ENCODE peak calls at places on chromosome 20, in four cellular contexts. One of them, this sample, is unnamed.

GRCh38 chr20:53503517-53503919 is 90.1 kb downstream of the ZNF217 start:
- DNase-seq in ovary: no peak
- DNase-seq in K562: no peak
- DNase-seq in astrocyte of the spinal cord: no peak
- DNase-seq in this sample: no peak

GRCh38 chr20:53399592-53400335 is 193.9 kb downstream of the ZNF217 start:
- DNase-seq in ovary: no peak
- DNase-seq in K562: no peak
- DNase-seq in astrocyte of the spinal cord: no peak
- DNase-seq in this sample: no peak

GRCh38 chr20:41453006-41453950 is 86.7 kb upstream of the EMILIN3 start:
- DNase-seq in ovary: no peak
- DNase-seq in K562: no peak
- DNase-seq in astrocyte of the spinal cord: no peak
- DNase-seq in this sample: no peak

GRCh38 chr20:40689100-40689942 is at the start of gene MAFB:
- DNase-seq in ovary: peak; percentile 93
- DNase-seq in K562: peak; percentile 54
- DNase-seq in astrocyte of the spinal cord: peak; percentile 91
- DNase-seq in this sample: peak; percentile 87

GRCh38 chr20:51497542-51498467 is 44.7 kb downstream of the NFATC2 start:
- DNase-seq in ovary: no peak
- DNase-seq in K562: no peak
- DNase-seq in astrocyte of the spinal cord: no peak
- DNase-seq in this sample: no peak

GRCh38 chr20:316316-317068 is 8.9 kb upstream of the SOX12 start:
- DNase-seq in ovary: no peak
- DNase-seq in K562: no peak
- DNase-seq in astrocyte of the spinal cord: no peak
- DNase-seq in this sample: no peak

GRCh38 chr20:58017237-58017969 is 211.1 kb downstream of the ANKRD60 start:
- DNase-seq in ovary: no peak
- DNase-seq in K562: no peak
- DNase-seq in astrocyte of the spinal cord: peak; percentile 82
- DNase-seq in this sample: no peak

GRCh38 chr20:18267815-18268214 is 20.5 kb upstream of the ZNF133 start:
- DNase-seq in ovary: no peak
- DNase-seq in K562: no peak
- DNase-seq in astrocyte of the spinal cord: no peak
- DNase-seq in this sample: peak; percentile 69

GRCh38 chr20:63703471-63703975 is 4.3 kb downstream of the ARFRP1 start:
- DNase-seq in ovary: no peak
- DNase-seq in K562: no peak
- DNase-seq in astrocyte of the spinal cord: no peak
- DNase-seq in this sample: no peak

GRCh38 chr20:14992071-14992654 is 654.8 kb upstream of the FLRT3 start:
- DNase-seq in ovary: no peak
- DNase-seq in K562: no peak
- DNase-seq in astrocyte of the spinal cord: peak; percentile 9
- DNase-seq in this sample: no peak

GRCh38 chr20:39025883-39026282 is 63.7 kb downstream of the DHX35 start:
- DNase-seq in ovary: no peak
- DNase-seq in K562: no peak
- DNase-seq in astrocyte of the spinal cord: no peak
- DNase-seq in this sample: no peak

GRCh38 chr20:62228982-62229545 is 9.0 kb upstream of the HRH3 start:
- DNase-seq in ovary: no peak
- DNase-seq in K562: no peak
- DNase-seq in astrocyte of the spinal cord: no peak
- DNase-seq in this sample: no peak
- TF ChIP-seq CTCF in ovary: no peak
- TF ChIP-seq CTCF in K562: no peak
- TF ChIP-seq CTCF in astrocyte of the spinal cord: no peak
- TF ChIP-seq CTCF in this sample: no peak

DNA sequence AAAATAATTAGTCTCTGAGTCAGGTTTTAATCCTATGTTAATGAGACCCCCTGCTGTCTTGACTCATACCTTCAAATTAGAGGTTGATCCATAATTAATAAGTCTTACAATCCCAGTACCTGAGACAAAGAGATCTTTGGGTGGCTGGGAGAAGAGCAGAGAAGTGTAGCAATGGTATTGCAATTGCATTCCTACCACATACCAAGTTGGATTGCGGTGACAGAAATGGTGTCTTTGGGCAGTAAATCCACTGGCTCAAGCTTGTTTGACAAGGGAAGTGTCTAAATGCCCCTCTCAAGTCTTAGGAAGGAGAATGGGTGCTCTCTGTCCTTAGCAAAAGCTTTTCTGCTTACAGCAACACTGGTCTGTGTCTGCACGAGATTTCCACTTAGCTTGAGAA is 150.5 kb downstream of the BTBD3 start:
- DNase-seq in ovary: no peak
- DNase-seq in K562: no peak
- DNase-seq in astrocyte of the spinal cord: peak; percentile 14
- DNase-seq in this sample: no peak
- TF ChIP-seq CTCF in ovary: no peak
- TF ChIP-seq CTCF in K562: no peak
- TF ChIP-seq CTCF in astrocyte of the spinal cord: no peak
- TF ChIP-seq CTCF in this sample: no peak

GRCh38 chr20:36062799-36063198 is 91.7 kb upstream of the EPB41L1 start:
- DNase-seq in ovary: no peak
- DNase-seq in K562: peak; percentile 62
- DNase-seq in astrocyte of the spinal cord: no peak
- DNase-seq in this sample: no peak
- TF ChIP-seq CTCF in ovary: no peak
- TF ChIP-seq CTCF in K562: no peak
- TF ChIP-seq CTCF in astrocyte of the spinal cord: no peak
- TF ChIP-seq CTCF in this sample: no peak

DNA sequence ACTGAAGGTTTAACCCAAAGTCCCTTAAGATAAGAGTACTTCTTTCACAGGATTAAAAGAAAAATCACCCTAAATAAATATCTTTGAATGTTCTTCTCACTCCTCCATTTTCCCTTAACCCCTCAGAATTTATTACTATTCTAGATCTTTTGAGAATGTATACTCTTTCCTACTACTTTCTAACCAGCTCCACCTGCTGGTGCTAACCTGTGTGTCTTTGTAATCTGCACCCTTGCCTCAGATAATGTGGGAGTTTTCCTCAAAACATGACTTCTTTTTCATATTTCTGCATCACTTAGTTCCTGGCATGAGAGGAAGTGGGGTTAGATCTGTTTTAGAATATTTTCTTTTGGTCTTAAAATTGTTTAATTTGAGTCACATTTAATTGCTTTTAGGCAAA is 394.2 kb downstream of the BMP2 start:
- DNase-seq in ovary: no peak
- DNase-seq in K562: no peak
- DNase-seq in astrocyte of the spinal cord: peak; percentile 15
- DNase-seq in this sample: peak; percentile 7
- TF ChIP-seq CTCF in ovary: no peak
- TF ChIP-seq CTCF in K562: no peak
- TF ChIP-seq CTCF in astrocyte of the spinal cord: peak; percentile 57
- TF ChIP-seq CTCF in this sample: peak; percentile 46